ENCODE peak calls at places on chromosomes 6 and 20, in four cellular contexts. P is HS-5; Y is A172; U is activated naive CD8-positive, alpha-beta T cell treated with anti-CD3 and anti-CD28 coated beads for 36 hours. N is an unnamed sample.

GRCh38 chr6:56255370-56255769 is 8.0 kb upstream of the COL21A1 start:
- DNase-seq in U (no peak), P (no peak), Y (no peak), N (no peak)

GRCh38 chr6:122790740-122791679 is 2.0 kb downstream of the SMPDL3A start:
- DNase-seq in P (no peak), Y (no peak), U (no peak), N (no peak)

GRCh38 chr20:5989539-5989938 is 39.1 kb downstream of the MCM8 start:
- DNase-seq in P (no peak), Y (no peak), U (no peak), N (no peak)

GRCh38 chr6:35945650-35946025 is 24.7 kb upstream of the SRPK1 start:
- DNase-seq in Y (no peak), P (no peak), U (no peak), N (no peak)

GRCh38 chr20:4041748-4042411 is 26.5 kb upstream of the RNF24 start:
- DNase-seq in Y (peak; percentile 99), U (no peak), P (peak; percentile 98), N (peak; percentile 68)

GRCh38 chr6:28353356-28353755 is 3.6 kb downstream of the ZKSCAN3 start:
- DNase-seq in P (no peak), U (no peak), Y (no peak), N (no peak)

GRCh38 chr6:120584111-120584760 is 750.0 kb downstream of the TBC1D32 start:
- DNase-seq in U (no peak), P (no peak), Y (no peak), N (no peak)

GRCh38 chr6:90820436-90820835 is 233.6 kb upstream of the MAP3K7 start:
- DNase-seq in P (no peak), Y (no peak), U (no peak), N (no peak)

GRCh38 chr6:168823397-168824020 is 382.5 kb downstream of the SMOC2 start:
- DNase-seq in Y (no peak), U (no peak), P (no peak), N (no peak)

GRCh38 chr20:15675151-15675550 is 898.1 kb downstream of the KIF16B start:
- DNase-seq in U (no peak), P (no peak), Y (no peak), N (no peak)

GRCh38 chr6:129368970-129369369 is 341.0 kb downstream of the ARHGAP18 start:
- DNase-seq in Y (no peak), U (peak; percentile 16), P (no peak), N (no peak)

GRCh38 chr6:169092375-169092774 is 161.3 kb downstream of the THBS2 start:
- DNase-seq in Y (no peak), P (no peak), U (no peak), N (no peak)

GRCh38 chr6:152295346-152295745 is 341.8 kb downstream of the SYNE1 start:
- DNase-seq in P (peak; percentile 42), Y (no peak), U (no peak), N (peak; percentile 85)

GRCh38 chr20:56429496-56429895 is 17.4 kb downstream of the CASS4 start:
- DNase-seq in P (no peak), U (peak; percentile 55), Y (peak; percentile 36), N (no peak)

GRCh38 chr6:48318670-48319069 is 207.7 kb upstream of the PTCHD4 start:
- DNase-seq in P (no peak), Y (no peak), U (no peak), N (peak; percentile 2)

GRCh38 chr6:43708857-43709653 is 21.5 kb upstream of the MRPS18A start:
- DNase-seq in U (no peak), Y (no peak), P (no peak), N (peak; percentile 59)

GRCh38 chr6:163137504-163137903 is 277.0 kb upstream of the QKI start:
- DNase-seq in Y (no peak), P (no peak), U (no peak), N (no peak)

GRCh38 chr20:8132632-8133587 is 844 bp downstream of the PLCB1 start:
- DNase-seq in U (no peak), Y (no peak), P (no peak), N (no peak)

GRCh38 chr20:1874534-1875168 is 20.6 kb upstream of the SIRPA start:
- DNase-seq in P (no peak), U (no peak), Y (no peak), N (no peak)